ENCODE peak calls at places on chromosome 17, in four cellular contexts. X is cardiac muscle cell, V is heart left ventricle, C is pancreas. R is an unnamed sample. For H3K4me1, the result is how much of the 10 kb centered on the place peaks cover.

GRCh38 chr17:17019891-17020456 is 22.3 kb upstream of the MPRIP start:
- DNase-seq in X (no peak), V (no peak), C (no peak), R (no peak)

GRCh38 chr17:1782171-1782567 is 20.3 kb downstream of the SERPINF1 start:
- DNase-seq in X (no peak), V (no peak), C (no peak), R (no peak)

GRCh38 chr17:14886200-14886739 is 378.9 kb downstream of the PMP22 start:
- DNase-seq in X (peak), V (no peak), C (no peak), R (no peak)

GRCh38 chr17:443109-443508 is 90.5 kb upstream of the RPH3AL start:
- DNase-seq in X (no peak), V (no peak), C (no peak), R (no peak)

GRCh38 chr17:39666601-39667261 is 1.5 kb upstream of the PNMT start:
- DNase-seq in X (no peak), V (peak), C (no peak), R (no peak)

GRCh38 chr17:41617698-41618097 is 5.1 kb upstream of the KRT16 start:
- DNase-seq in X (no peak), V (no peak), C (no peak), R (no peak)

GRCh38 chr17:12242390-12242954 is 221.8 kb downstream of the MAP2K4 start:
- DNase-seq in X (no peak), V (no peak), C (no peak), R (no peak)

GRCh38 chr17:6177941-6178694 is 107.9 kb downstream of the WSCD1 start:
- DNase-seq in X (no peak), V (no peak), C (no peak), R (no peak)

GRCh38 chr17:83125515-83126274 is 46.3 kb downstream of the METRNL start:
- DNase-seq in X (no peak), V (peak), C (no peak), R (no peak)

GRCh38 chr17:37779554-37779953 is 34.7 kb upstream of the HNF1B start:
- DNase-seq in X (no peak), V (no peak), C (no peak), R (no peak)

GRCh38 chr17:15659236-15659635 is 24.9 kb downstream of the TRIM16 start:
- DNase-seq in X (no peak), V (no peak), C (no peak), R (no peak)

GRCh38 chr17:5832886-5833285 is 237.3 kb upstream of the WSCD1 start:
- DNase-seq in X (no peak), V (no peak), C (no peak), R (no peak)

GRCh38 chr17:55458977-55459376 is 37.3 kb upstream of the MMD start:
- DNase-seq in X (no peak), V (no peak), C (no peak), R (no peak)

GRCh38 chr17:8226536-8227237 is 16.3 kb upstream of the AURKB start:
- DNase-seq in X (peak), V (peak), C (peak), R (peak)

GRCh38 chr17:19343671-19344151 is 18.8 kb downstream of the B9D1 start:
- DNase-seq in X (no peak), V (no peak), C (no peak), R (peak)

GRCh38 chr17:64123114-64123513 is 6.8 kb downstream of the ERN1 start:
- DNase-seq in X (no peak), V (no peak), C (no peak), R (no peak)
- H3K4me1 ChIP-seq in X (under half), V (under half), C (half or more), R (under half)

GRCh38 chr17:21108651-21109050 is 18.1 kb upstream of the DHRS7B start:
- DNase-seq in X (no peak), V (no peak), C (no peak), R (no peak)
- H3K27ac ChIP-seq in X (no peak), V (no peak), C (no peak), R (no peak)

GRCh38 chr17:72338847-72339790 is 218.3 kb downstream of the SOX9 start:
- DNase-seq in X (peak), V (peak), C (peak), R (no peak)
- H3K4me3 ChIP-seq in X (no peak), V (no peak), C (no peak), R (no peak)

GRCh38 chr17:68292689-68293040 is 1.4 kb downstream of the ARSG start:
- DNase-seq in X (no peak), V (no peak), C (no peak), R (no peak)
- H3K4me1 ChIP-seq in X (under half), V (under half), C (under half), R (under half)